ENCODE peak calls at places on chromosome 11, in four cellular contexts. T is spleen, A is GM23338, E is IMR-90. J is an unnamed sample.

GRCh38 chr11:33721291-33721840 is 14.9 kb downstream of the CD59 start:
- DNase-seq in T (no peak), A (no peak), E (peak; percentile 79), J (no peak)

GRCh38 chr11:47967577-47968230 is 12.7 kb upstream of the PTPRJ start:
- DNase-seq in T (no peak), A (no peak), E (peak; percentile 32), J (no peak)

GRCh38 chr11:131579932-131580387 is 209.5 kb downstream of the NTM start:
- DNase-seq in T (no peak), A (peak; percentile 87), E (peak; percentile 40), J (no peak)

GRCh38 chr11:1844221-1845094 is 5.7 kb downstream of the TNNI2 start:
- DNase-seq in T (peak; percentile 94), A (no peak), E (no peak), J (no peak)

GRCh38 chr11:99464985-99465384 is 444.2 kb downstream of the CNTN5 start:
- DNase-seq in T (no peak), A (no peak), E (no peak), J (no peak)

GRCh38 chr11:83007909-83008580 is 63.7 kb downstream of the RAB30 start:
- DNase-seq in T (peak; percentile 79), A (peak; percentile 24), E (peak; percentile 24), J (peak; percentile 38)

GRCh38 chr11:119619665-119620064 is 109.3 kb downstream of the NECTIN1 start:
- DNase-seq in T (no peak), A (no peak), E (no peak), J (no peak)

GRCh38 chr11:115845872-115846271 is 341.7 kb upstream of the CADM1 start:
- DNase-seq in T (no peak), A (no peak), E (no peak), J (no peak)

GRCh38 chr11:9787981-9788521 is 124.2 kb downstream of the SWAP70 start:
- DNase-seq in T (no peak), A (no peak), E (peak; percentile 95), J (no peak)

GRCh38 chr11:112834277-112834755 is 126.9 kb upstream of the NCAM1 start:
- DNase-seq in T (no peak), A (no peak), E (no peak), J (peak; percentile 31)

GRCh38 chr11:1388763-1389102 is 1.0 kb upstream of the BRSK2 start:
- DNase-seq in T (no peak), A (peak; percentile 67), E (no peak), J (no peak)

GRCh38 chr11:32071811-32072210 is 19.1 kb upstream of the RCN1 start:
- DNase-seq in T (no peak), A (peak; percentile 61), E (peak; percentile 68), J (no peak)

GRCh38 chr11:15707971-15708370 is 593.2 kb downstream of the INSC start:
- DNase-seq in T (no peak), A (peak; percentile 11), E (peak; percentile 84), J (no peak)

GRCh38 chr11:14500181-14500651 is 605 bp upstream of the COPB1 start:
- DNase-seq in T (peak; percentile 82), A (peak; percentile 63), E (peak; percentile 68), J (peak; percentile 42)

GRCh38 chr11:16070573-16070972 is 285.8 kb downstream of the SOX6 start:
- DNase-seq in T (no peak), A (peak; percentile 25), E (no peak), J (no peak)

GRCh38 chr11:121687961-121688566 is 235.3 kb upstream of the SORL1-AS1 start:
- DNase-seq in T (no peak), A (peak; percentile 58), E (peak; percentile 70), J (no peak)

GRCh38 chr11:29449280-29450074 is 567.4 kb downstream of the KCNA4 start:
- DNase-seq in T (no peak), A (no peak), E (no peak), J (no peak)

GRCh38 chr11:111612211-111612610 is 10.0 kb downstream of the SIK2 start:
- DNase-seq in T (no peak), A (no peak), E (peak; percentile 78), J (no peak)

GRCh38 chr11:60821827-60822599 is 19.9 kb upstream of the CCDC86 start:
- DNase-seq in T (no peak), A (no peak), E (no peak), J (no peak)

GRCh38 chr11:114162719-114163123 is 103.2 kb downstream of the ZBTB16 start:
- DNase-seq in T (no peak), A (no peak), E (peak; percentile 94), J (peak; percentile 92)

GRCh38 chr11:1401656-1402221 is 12.0 kb downstream of the BRSK2 start:
- DNase-seq in T (no peak), A (peak; percentile 87), E (peak; percentile 48), J (peak; percentile 56)

GRCh38 chr11:87173185-87174039 is 135.7 kb downstream of the TMEM135 start:
- DNase-seq in T (no peak), A (no peak), E (peak; percentile 63), J (no peak)

GRCh38 chr11:79400717-79401330 is 40.0 kb downstream of the TENM4 start:
- DNase-seq in T (no peak), A (peak; percentile 74), E (peak; percentile 25), J (no peak)

GRCh38 chr11:119832536-119832935 is 103.5 kb upstream of the NECTIN1 start:
- DNase-seq in T (no peak), A (no peak), E (peak; percentile 5), J (no peak)

GRCh38 chr11:820655-821512 is 2.2 kb downstream of the PNPLA2 start:
- DNase-seq in T (peak; percentile 88), A (no peak), E (peak; percentile 56), J (peak; percentile 88)

GRCh38 chr11:63623513-63624140 is 9.4 kb upstream of the PLAAT3 start:
- DNase-seq in T (no peak), A (no peak), E (no peak), J (no peak)

DNA sequence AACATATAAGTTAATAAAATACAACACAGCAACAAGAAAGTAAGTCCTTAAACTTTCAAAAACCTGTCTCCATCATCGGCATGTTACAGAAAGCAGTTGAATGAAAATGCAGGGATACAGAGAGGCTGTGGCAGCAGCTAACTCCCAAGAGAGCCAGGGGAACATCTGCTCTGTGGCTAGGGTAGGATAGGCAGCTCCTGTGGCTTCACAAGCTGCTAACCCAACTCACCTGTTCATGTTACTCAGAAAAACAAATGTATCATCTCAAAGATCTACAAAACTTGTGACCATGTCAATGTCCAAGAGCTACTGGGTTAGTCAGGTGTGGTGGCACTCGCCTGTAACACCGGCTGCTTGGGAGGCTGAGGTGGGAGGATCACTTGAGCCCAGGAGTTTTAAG is 15.2 kb upstream of the PLAAT3 start:
- DNase-seq in T (no peak), A (no peak), E (no peak), J (no peak)
- H3K36me3 ChIP-seq in T (peaks cover 65% of the 10 kb centered on the region), A (peaks cover 21% of the 10 kb centered on the region), E (peaks cover 34% of the 10 kb centered on the region), J (peaks cover 19% of the 10 kb centered on the region)

GRCh38 chr11:46461461-46461927 is 69.9 kb upstream of the CHRM4 start:
- DNase-seq in T (no peak), A (no peak), E (peak; percentile 44), J (no peak)
- H3K4me1 ChIP-seq in T (peaks cover 54% of the 10 kb centered on the region), A (peaks cover 42% of the 10 kb centered on the region), E (peaks cover 6% of the 10 kb centered on the region), J (no peaks in the 10 kb centered on the region)

DNA sequence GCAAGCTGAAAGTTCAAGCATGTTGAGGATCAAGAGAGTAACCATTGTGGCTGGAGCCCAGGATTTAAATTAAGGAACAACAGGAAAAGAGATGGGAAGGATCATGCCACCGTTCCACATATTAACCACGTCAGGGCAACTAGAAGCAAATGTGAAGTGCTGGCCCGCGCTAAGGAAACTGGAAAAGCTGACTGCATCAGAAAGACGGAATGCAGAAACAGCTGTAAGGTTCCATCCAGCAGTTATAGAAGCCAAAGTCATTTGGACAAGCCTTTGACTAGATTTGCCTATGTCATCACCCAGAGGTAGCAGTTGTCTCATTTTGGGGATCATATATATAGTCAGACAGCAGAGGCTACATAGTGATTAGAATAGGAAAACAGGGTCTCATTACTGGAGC is 43.0 kb upstream of the CRTAM start:
- DNase-seq in T (no peak), A (no peak), E (no peak), J (no peak)
- H3K36me3 ChIP-seq in T (peaks cover 47% of the 10 kb centered on the region), A (no peaks in the 10 kb centered on the region), E (peaks cover 23% of the 10 kb centered on the region), J (peaks cover 10% of the 10 kb centered on the region)

DNA sequence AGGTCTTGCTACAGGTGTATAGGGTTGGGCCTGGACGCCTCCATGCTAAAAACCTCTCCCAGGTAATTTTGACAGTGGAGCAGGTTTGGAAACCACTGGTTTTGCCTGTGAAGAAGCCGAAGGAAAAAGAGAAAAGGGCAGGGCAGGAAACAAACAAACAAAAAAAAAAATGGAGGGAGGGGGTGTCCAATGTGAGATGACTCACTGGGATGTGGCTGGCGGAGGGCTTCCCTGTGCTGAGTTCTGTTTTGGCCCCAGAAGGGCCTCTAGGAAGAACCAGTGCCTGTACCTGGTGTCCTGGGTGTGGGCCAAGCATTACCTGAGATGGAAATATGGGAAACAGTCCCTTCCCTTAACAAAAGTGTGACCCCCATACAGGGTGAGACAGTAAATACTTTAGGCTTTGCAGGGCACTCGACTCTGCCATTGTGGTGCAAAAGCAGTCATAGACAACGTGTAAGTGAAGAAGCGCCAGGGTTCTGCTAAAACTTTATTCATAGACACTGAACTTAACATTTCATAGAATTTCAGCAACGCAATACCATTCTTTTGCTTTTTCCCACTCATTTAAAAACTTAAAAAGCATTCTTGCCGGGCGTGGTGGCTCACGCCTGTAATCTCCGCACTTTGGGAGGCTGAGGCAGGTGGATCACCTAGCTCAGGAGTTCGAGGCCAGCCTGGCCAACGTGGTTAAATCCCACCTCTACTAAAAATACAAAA is 9.5 kb upstream of the DGKZ start:
- DNase-seq in T (no peak), A (no peak), E (no peak), J (no peak)
- H3K4me1 ChIP-seq in T (peaks cover 91% of the 10 kb centered on the region), A (peaks cover 71% of the 10 kb centered on the region), E (peaks cover 8% of the 10 kb centered on the region), J (peaks cover 5% of the 10 kb centered on the region)

GRCh38 chr11:59647245-59647965 is 21.4 kb downstream of the PATL1 start:
- DNase-seq in T (no peak), A (no peak), E (no peak), J (no peak)

GRCh38 chr11:59641156-59641555 is 25.6 kb upstream of the OSBP start:
- DNase-seq in T (no peak), A (no peak), E (peak; percentile 4), J (no peak)

GRCh38 chr11:59643390-59643789 is 25.4 kb downstream of the PATL1 start:
- DNase-seq in T (no peak), A (no peak), E (no peak), J (no peak)

GRCh38 chr11:59644528-59644927 is 24.3 kb downstream of the PATL1 start:
- DNase-seq in T (no peak), A (no peak), E (no peak), J (no peak)
- H3K36me3 ChIP-seq in T (peaks cover 96% of the 10 kb centered on the region), A (peaks cover 81% of the 10 kb centered on the region), E (peaks cover 43% of the 10 kb centered on the region), J (peaks cover 37% of the 10 kb centered on the region)

GRCh38 chr11:57429946-57430345 is 3.0 kb upstream of the SLC43A3 start:
- DNase-seq in T (no peak), A (no peak), E (no peak), J (no peak)

GRCh38 chr11:57426754-57427691 is at the start of gene SLC43A3:
- DNase-seq in T (peak; percentile 93), A (peak; percentile 88), E (peak; percentile 82), J (peak; percentile 80)

GRCh38 chr11:57427692-57428082 is 766 bp upstream of the SLC43A3 start:
- DNase-seq in T (no peak), A (no peak), E (peak; percentile 57), J (no peak)

GRCh38 chr11:57426439-57426753 is 525 bp downstream of the SLC43A3 start:
- DNase-seq in T (no peak), A (peak; percentile 50), E (no peak), J (no peak)

DNA sequence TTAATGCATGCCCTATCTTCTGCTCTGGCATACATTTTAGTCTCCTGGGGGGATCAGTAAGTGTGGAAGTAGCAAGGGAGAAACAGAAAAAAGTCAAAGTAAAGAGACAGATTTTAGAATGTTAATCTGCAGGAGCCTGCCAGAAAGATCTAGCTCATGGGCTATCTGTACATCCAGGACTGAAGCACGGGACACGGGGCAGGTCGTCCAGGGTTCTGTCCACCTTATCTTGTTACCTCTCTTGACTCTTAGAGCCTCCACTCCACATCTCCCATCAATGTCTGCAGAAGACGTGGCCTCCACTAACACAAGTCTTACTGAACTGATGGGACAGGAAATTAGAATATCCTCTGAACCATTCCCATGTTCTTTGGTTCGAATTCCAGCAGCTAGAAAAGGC is 1.7 kb upstream of the SLC43A3 start:
- DNase-seq in T (no peak), A (no peak), E (no peak), J (no peak)
- H3K4me1 ChIP-seq in T (peaks cover 56% of the 10 kb centered on the region), A (peaks cover 15% of the 10 kb centered on the region), E (peaks cover 41% of the 10 kb centered on the region), J (peaks cover 39% of the 10 kb centered on the region)

J was measured in lung.